ENCODE peak calls at places on chromosome 21, in ten cellular contexts. One of them, this sample, is unnamed.

GRCh38 chr21:38148046-38148445 is 108.7 kb upstream of the KCNJ15 start:
- DNase-seq in anterior cingulate cortex: no peak
- DNase-seq in GM12891: no peak
- DNase-seq in AG04449: no peak
- DNase-seq in fibroblast of gingiva: no peak
- DNase-seq in T follicular helper cell: no peak
- DNase-seq in cerebellar cortex: no peak
- DNase-seq in CD4-positive, alpha-beta memory T cell: no peak
- DNase-seq in NCI-H524: peak
- DNase-seq in DMS 273 treated with DMSO at 0.1 percent for 48 hours: peak
- DNase-seq in this sample: no peak

GRCh38 chr21:21159253-21159899 is 161.2 kb downstream of the NCAM2 start:
- DNase-seq in NCI-H524: no peak
- DNase-seq in GM12891: no peak
- DNase-seq in AG04449: no peak
- DNase-seq in anterior cingulate cortex: no peak
- DNase-seq in T follicular helper cell: no peak
- DNase-seq in CD4-positive, alpha-beta memory T cell: no peak
- DNase-seq in cerebellar cortex: no peak
- DNase-seq in fibroblast of gingiva: no peak
- DNase-seq in DMS 273 treated with DMSO at 0.1 percent for 48 hours: no peak
- DNase-seq in this sample: no peak

GRCh38 chr21:31663584-31664249 is 4.2 kb downstream of the SOD1 start:
- DNase-seq in NCI-H524: no peak
- DNase-seq in T follicular helper cell: no peak
- DNase-seq in CD4-positive, alpha-beta memory T cell: no peak
- DNase-seq in fibroblast of gingiva: no peak
- DNase-seq in DMS 273 treated with DMSO at 0.1 percent for 48 hours: no peak
- DNase-seq in GM12891: no peak
- DNase-seq in anterior cingulate cortex: no peak
- DNase-seq in AG04449: no peak
- DNase-seq in cerebellar cortex: no peak
- DNase-seq in this sample: no peak

GRCh38 chr21:42312626-42313104 is 2.5 kb downstream of the TFF3 start:
- DNase-seq in DMS 273 treated with DMSO at 0.1 percent for 48 hours: no peak
- DNase-seq in T follicular helper cell: no peak
- DNase-seq in NCI-H524: peak
- DNase-seq in fibroblast of gingiva: no peak
- DNase-seq in anterior cingulate cortex: no peak
- DNase-seq in AG04449: no peak
- DNase-seq in cerebellar cortex: no peak
- DNase-seq in CD4-positive, alpha-beta memory T cell: no peak
- DNase-seq in GM12891: no peak
- DNase-seq in this sample: no peak

GRCh38 chr21:31967334-31967733 is 94.5 kb downstream of the HUNK start:
- DNase-seq in AG04449: no peak
- DNase-seq in GM12891: no peak
- DNase-seq in CD4-positive, alpha-beta memory T cell: no peak
- DNase-seq in anterior cingulate cortex: no peak
- DNase-seq in fibroblast of gingiva: no peak
- DNase-seq in NCI-H524: no peak
- DNase-seq in T follicular helper cell: no peak
- DNase-seq in DMS 273 treated with DMSO at 0.1 percent for 48 hours: no peak
- DNase-seq in cerebellar cortex: no peak
- DNase-seq in this sample: no peak

GRCh38 chr21:15809818-15810217 is 80.0 kb downstream of the USP25 start:
- DNase-seq in T follicular helper cell: no peak
- DNase-seq in AG04449: peak
- DNase-seq in GM12891: no peak
- DNase-seq in DMS 273 treated with DMSO at 0.1 percent for 48 hours: no peak
- DNase-seq in anterior cingulate cortex: no peak
- DNase-seq in NCI-H524: peak
- DNase-seq in fibroblast of gingiva: peak
- DNase-seq in CD4-positive, alpha-beta memory T cell: peak
- DNase-seq in cerebellar cortex: no peak
- DNase-seq in this sample: no peak

GRCh38 chr21:42132183-42132582 is 61.1 kb downstream of the UMODL1 start:
- DNase-seq in CD4-positive, alpha-beta memory T cell: no peak
- DNase-seq in anterior cingulate cortex: no peak
- DNase-seq in DMS 273 treated with DMSO at 0.1 percent for 48 hours: no peak
- DNase-seq in AG04449: no peak
- DNase-seq in GM12891: no peak
- DNase-seq in NCI-H524: no peak
- DNase-seq in cerebellar cortex: no peak
- DNase-seq in T follicular helper cell: no peak
- DNase-seq in fibroblast of gingiva: no peak
- DNase-seq in this sample: no peak

GRCh38 chr21:41658321-41658720 is 108.5 kb downstream of the RIPK4 start:
- DNase-seq in AG04449: no peak
- DNase-seq in CD4-positive, alpha-beta memory T cell: no peak
- DNase-seq in fibroblast of gingiva: no peak
- DNase-seq in GM12891: no peak
- DNase-seq in DMS 273 treated with DMSO at 0.1 percent for 48 hours: no peak
- DNase-seq in NCI-H524: no peak
- DNase-seq in anterior cingulate cortex: no peak
- DNase-seq in T follicular helper cell: no peak
- DNase-seq in cerebellar cortex: no peak
- DNase-seq in this sample: no peak

GRCh38 chr21:44441041-44441400 is 14.3 kb upstream of the LRRC3 start:
- DNase-seq in GM12891: no peak
- DNase-seq in cerebellar cortex: no peak
- DNase-seq in CD4-positive, alpha-beta memory T cell: no peak
- DNase-seq in DMS 273 treated with DMSO at 0.1 percent for 48 hours: no peak
- DNase-seq in anterior cingulate cortex: no peak
- DNase-seq in fibroblast of gingiva: no peak
- DNase-seq in T follicular helper cell: no peak
- DNase-seq in AG04449: no peak
- DNase-seq in NCI-H524: no peak
- DNase-seq in this sample: no peak

GRCh38 chr21:42384999-42385398 is 10.9 kb downstream of the TMPRSS3 start:
- DNase-seq in AG04449: no peak
- DNase-seq in GM12891: no peak
- DNase-seq in T follicular helper cell: no peak
- DNase-seq in cerebellar cortex: no peak
- DNase-seq in fibroblast of gingiva: no peak
- DNase-seq in CD4-positive, alpha-beta memory T cell: no peak
- DNase-seq in DMS 273 treated with DMSO at 0.1 percent for 48 hours: no peak
- DNase-seq in NCI-H524: no peak
- DNase-seq in anterior cingulate cortex: no peak
- DNase-seq in this sample: no peak

GRCh38 chr21:42047821-42048613 is 23.1 kb upstream of the UMODL1 start:
- DNase-seq in anterior cingulate cortex: no peak
- DNase-seq in T follicular helper cell: no peak
- DNase-seq in cerebellar cortex: peak
- DNase-seq in fibroblast of gingiva: peak
- DNase-seq in NCI-H524: no peak
- DNase-seq in AG04449: peak
- DNase-seq in CD4-positive, alpha-beta memory T cell: no peak
- DNase-seq in GM12891: no peak
- DNase-seq in DMS 273 treated with DMSO at 0.1 percent for 48 hours: no peak
- DNase-seq in this sample: peak

GRCh38 chr21:45818904-45819285 is 162.7 kb upstream of the COL6A1 start:
- DNase-seq in GM12891: no peak
- DNase-seq in AG04449: peak
- DNase-seq in T follicular helper cell: peak
- DNase-seq in cerebellar cortex: no peak
- DNase-seq in anterior cingulate cortex: no peak
- DNase-seq in DMS 273 treated with DMSO at 0.1 percent for 48 hours: no peak
- DNase-seq in NCI-H524: peak
- DNase-seq in fibroblast of gingiva: peak
- DNase-seq in CD4-positive, alpha-beta memory T cell: peak
- DNase-seq in this sample: peak

GRCh38 chr21:26686705-26687104 is 113.6 kb upstream of the CYYR1 start:
- DNase-seq in T follicular helper cell: no peak
- DNase-seq in DMS 273 treated with DMSO at 0.1 percent for 48 hours: no peak
- DNase-seq in CD4-positive, alpha-beta memory T cell: no peak
- DNase-seq in GM12891: no peak
- DNase-seq in cerebellar cortex: no peak
- DNase-seq in AG04449: no peak
- DNase-seq in fibroblast of gingiva: no peak
- DNase-seq in NCI-H524: no peak
- DNase-seq in anterior cingulate cortex: no peak
- DNase-seq in this sample: no peak

GRCh38 chr21:29504751-29505321 is 206.1 kb downstream of the BACH1 start:
- DNase-seq in cerebellar cortex: no peak
- DNase-seq in DMS 273 treated with DMSO at 0.1 percent for 48 hours: no peak
- DNase-seq in fibroblast of gingiva: peak
- DNase-seq in anterior cingulate cortex: no peak
- DNase-seq in CD4-positive, alpha-beta memory T cell: no peak
- DNase-seq in T follicular helper cell: no peak
- DNase-seq in NCI-H524: no peak
- DNase-seq in AG04449: peak
- DNase-seq in GM12891: no peak
- DNase-seq in this sample: no peak

GRCh38 chr21:34967509-34968289 is 81.4 kb downstream of the RUNX1 start:
- DNase-seq in cerebellar cortex: no peak
- DNase-seq in fibroblast of gingiva: no peak
- DNase-seq in GM12891: no peak
- DNase-seq in T follicular helper cell: no peak
- DNase-seq in anterior cingulate cortex: no peak
- DNase-seq in AG04449: no peak
- DNase-seq in NCI-H524: no peak
- DNase-seq in DMS 273 treated with DMSO at 0.1 percent for 48 hours: no peak
- DNase-seq in CD4-positive, alpha-beta memory T cell: peak
- DNase-seq in this sample: no peak

GRCh38 chr21:29893687-29894086 is 46.1 kb downstream of the GRIK1 start:
- DNase-seq in DMS 273 treated with DMSO at 0.1 percent for 48 hours: no peak
- DNase-seq in NCI-H524: no peak
- DNase-seq in GM12891: no peak
- DNase-seq in AG04449: no peak
- DNase-seq in cerebellar cortex: no peak
- DNase-seq in T follicular helper cell: no peak
- DNase-seq in anterior cingulate cortex: no peak
- DNase-seq in CD4-positive, alpha-beta memory T cell: no peak
- DNase-seq in fibroblast of gingiva: no peak
- DNase-seq in this sample: no peak

GRCh38 chr21:25887166-25887565 is 152.4 kb downstream of the GABPA start:
- DNase-seq in CD4-positive, alpha-beta memory T cell: no peak
- DNase-seq in anterior cingulate cortex: no peak
- DNase-seq in cerebellar cortex: no peak
- DNase-seq in T follicular helper cell: no peak
- DNase-seq in DMS 273 treated with DMSO at 0.1 percent for 48 hours: no peak
- DNase-seq in NCI-H524: no peak
- DNase-seq in AG04449: no peak
- DNase-seq in GM12891: no peak
- DNase-seq in fibroblast of gingiva: no peak
- DNase-seq in this sample: no peak

GRCh38 chr21:41765393-41765950 is 1.4 kb downstream of the RIPK4 start:
- DNase-seq in AG04449: no peak
- DNase-seq in CD4-positive, alpha-beta memory T cell: no peak
- DNase-seq in NCI-H524: no peak
- DNase-seq in cerebellar cortex: no peak
- DNase-seq in anterior cingulate cortex: no peak
- DNase-seq in T follicular helper cell: no peak
- DNase-seq in GM12891: no peak
- DNase-seq in DMS 273 treated with DMSO at 0.1 percent for 48 hours: no peak
- DNase-seq in fibroblast of gingiva: no peak
- DNase-seq in this sample: no peak

GRCh38 chr21:26833011-26833410 is 12.2 kb downstream of the ADAMTS1 start:
- DNase-seq in cerebellar cortex: no peak
- DNase-seq in fibroblast of gingiva: no peak
- DNase-seq in CD4-positive, alpha-beta memory T cell: no peak
- DNase-seq in T follicular helper cell: no peak
- DNase-seq in anterior cingulate cortex: no peak
- DNase-seq in DMS 273 treated with DMSO at 0.1 percent for 48 hours: no peak
- DNase-seq in GM12891: no peak
- DNase-seq in AG04449: no peak
- DNase-seq in NCI-H524: no peak
- DNase-seq in this sample: no peak

GRCh38 chr21:35559881-35560280 is 500.4 kb downstream of the SETD4 start:
- DNase-seq in CD4-positive, alpha-beta memory T cell: no peak
- DNase-seq in AG04449: no peak
- DNase-seq in anterior cingulate cortex: no peak
- DNase-seq in cerebellar cortex: no peak
- DNase-seq in NCI-H524: no peak
- DNase-seq in GM12891: no peak
- DNase-seq in DMS 273 treated with DMSO at 0.1 percent for 48 hours: no peak
- DNase-seq in T follicular helper cell: no peak
- DNase-seq in fibroblast of gingiva: peak
- DNase-seq in this sample: no peak

GRCh38 chr21:25995283-25995682 is 175.3 kb downstream of the APP start:
- DNase-seq in fibroblast of gingiva: no peak
- DNase-seq in T follicular helper cell: no peak
- DNase-seq in NCI-H524: no peak
- DNase-seq in CD4-positive, alpha-beta memory T cell: no peak
- DNase-seq in GM12891: no peak
- DNase-seq in DMS 273 treated with DMSO at 0.1 percent for 48 hours: no peak
- DNase-seq in cerebellar cortex: peak
- DNase-seq in AG04449: no peak
- DNase-seq in anterior cingulate cortex: no peak
- DNase-seq in this sample: peak

GRCh38 chr21:46347791-46348381 is 23.9 kb downstream of the PCNT start:
- DNase-seq in fibroblast of gingiva: peak
- DNase-seq in anterior cingulate cortex: no peak
- DNase-seq in GM12891: no peak
- DNase-seq in CD4-positive, alpha-beta memory T cell: no peak
- DNase-seq in cerebellar cortex: no peak
- DNase-seq in NCI-H524: no peak
- DNase-seq in T follicular helper cell: no peak
- DNase-seq in AG04449: no peak
- DNase-seq in DMS 273 treated with DMSO at 0.1 percent for 48 hours: no peak
- DNase-seq in this sample: no peak

GRCh38 chr21:18460979-18461378 is 57.4 kb upstream of the TMPRSS15 start:
- DNase-seq in DMS 273 treated with DMSO at 0.1 percent for 48 hours: no peak
- DNase-seq in fibroblast of gingiva: no peak
- DNase-seq in CD4-positive, alpha-beta memory T cell: no peak
- DNase-seq in AG04449: no peak
- DNase-seq in GM12891: no peak
- DNase-seq in T follicular helper cell: no peak
- DNase-seq in cerebellar cortex: no peak
- DNase-seq in anterior cingulate cortex: no peak
- DNase-seq in NCI-H524: no peak
- DNase-seq in this sample: no peak

GRCh38 chr21:43343992-43344886 is 82.7 kb downstream of the SIK1 start:
- DNase-seq in anterior cingulate cortex: no peak
- DNase-seq in AG04449: no peak
- DNase-seq in cerebellar cortex: peak
- DNase-seq in GM12891: no peak
- DNase-seq in T follicular helper cell: no peak
- DNase-seq in fibroblast of gingiva: no peak
- DNase-seq in DMS 273 treated with DMSO at 0.1 percent for 48 hours: no peak
- DNase-seq in CD4-positive, alpha-beta memory T cell: no peak
- DNase-seq in NCI-H524: peak
- DNase-seq in this sample: no peak

GRCh38 chr21:25296239-25296638 is 311.0 kb downstream of the MRPL39 start:
- DNase-seq in AG04449: no peak
- DNase-seq in cerebellar cortex: no peak
- DNase-seq in NCI-H524: peak
- DNase-seq in GM12891: no peak
- DNase-seq in fibroblast of gingiva: no peak
- DNase-seq in DMS 273 treated with DMSO at 0.1 percent for 48 hours: no peak
- DNase-seq in anterior cingulate cortex: no peak
- DNase-seq in T follicular helper cell: no peak
- DNase-seq in CD4-positive, alpha-beta memory T cell: no peak
- DNase-seq in this sample: no peak

GRCh38 chr21:41880153-41880552 is 1.0 kb upstream of the PRDM15 start:
- DNase-seq in GM12891: no peak
- DNase-seq in DMS 273 treated with DMSO at 0.1 percent for 48 hours: no peak
- DNase-seq in CD4-positive, alpha-beta memory T cell: no peak
- DNase-seq in anterior cingulate cortex: no peak
- DNase-seq in cerebellar cortex: no peak
- DNase-seq in AG04449: no peak
- DNase-seq in T follicular helper cell: no peak
- DNase-seq in fibroblast of gingiva: no peak
- DNase-seq in NCI-H524: no peak
- DNase-seq in this sample: no peak

GRCh38 chr21:32979598-32980268 is 46.0 kb upstream of the OLIG2 start:
- DNase-seq in GM12891: no peak
- DNase-seq in anterior cingulate cortex: no peak
- DNase-seq in AG04449: no peak
- DNase-seq in T follicular helper cell: no peak
- DNase-seq in cerebellar cortex: no peak
- DNase-seq in DMS 273 treated with DMSO at 0.1 percent for 48 hours: no peak
- DNase-seq in CD4-positive, alpha-beta memory T cell: no peak
- DNase-seq in NCI-H524: no peak
- DNase-seq in fibroblast of gingiva: no peak
- DNase-seq in this sample: no peak

GRCh38 chr21:45011426-45011825 is 63.0 kb upstream of the ADARB1 start:
- DNase-seq in CD4-positive, alpha-beta memory T cell: no peak
- DNase-seq in AG04449: no peak
- DNase-seq in cerebellar cortex: no peak
- DNase-seq in T follicular helper cell: no peak
- DNase-seq in GM12891: no peak
- DNase-seq in fibroblast of gingiva: no peak
- DNase-seq in NCI-H524: no peak
- DNase-seq in anterior cingulate cortex: no peak
- DNase-seq in DMS 273 treated with DMSO at 0.1 percent for 48 hours: no peak
- DNase-seq in this sample: no peak

This sample was measured in putamen.